ENCODE peak calls at places on chromosomes 3 and 15, in eight cellular contexts. K is fibroblast of pulmonary artery, X is choroid plexus epithelial cell, E is neural progenitor cell, H is coronary artery, R is Peyer's patch, V is colonic mucosa, P is fibroblast of villous mesenchyme. F is an unnamed sample.

GRCh38 chr3:112043621-112044201 is 9.2 kb downstream of the TMPRSS7 start:
- DNase-seq in K (peak; percentile 85), X (peak; percentile 89), E (peak; percentile 72), H (no peak), R (peak; percentile 57), V (peak; percentile 43), P (peak; percentile 76), F (peak; percentile 78)

GRCh38 chr3:190077646-190078045 is 43.1 kb downstream of the P3H2 start:
- DNase-seq in K (peak; percentile 31), X (peak; percentile 43), E (no peak), H (no peak), R (no peak), V (no peak), P (no peak), F (no peak)

GRCh38 chr3:125045194-125045593 is 10.6 kb downstream of the HEG1 start:
- DNase-seq in K (peak; percentile 65), X (peak; percentile 47), E (no peak), H (no peak), R (no peak), V (no peak), P (peak; percentile 77), F (peak; percentile 29)

GRCh38 chr3:14142567-14143270 is 17.9 kb downstream of the TMEM43 start:
- DNase-seq in K (no peak), X (no peak), E (no peak), H (no peak), R (no peak), V (no peak), P (no peak), F (no peak)

GRCh38 chr3:105647047-105647446 is 221.8 kb downstream of the CBLB start:
- DNase-seq in K (peak; percentile 93), X (peak; percentile 93), E (no peak), H (no peak), R (peak; percentile 57), V (no peak), P (peak; percentile 93), F (peak; percentile 94)

GRCh38 chr15:31974855-31975421 is 55.4 kb upstream of the CHRNA7 start:
- DNase-seq in K (peak; percentile 21), X (peak; percentile 28), E (peak; percentile 88), H (no peak), R (no peak), V (peak; percentile 59), P (no peak), F (peak; percentile 11)

GRCh38 chr3:38549957-38550840 is 54.1 kb downstream of the EXOG start:
- DNase-seq in K (no peak), X (no peak), E (no peak), H (peak; percentile 59), R (no peak), V (peak; percentile 14), P (no peak), F (no peak)

GRCh38 chr3:110314512-110315114 is 757.0 kb upstream of the NECTIN3 start:
- DNase-seq in K (peak; percentile 71), X (peak; percentile 79), E (peak; percentile 66), H (no peak), R (peak; percentile 84), V (peak; percentile 69), P (peak; percentile 62), F (peak; percentile 72)

GRCh38 chr3:47301456-47301855 is 18.7 kb downstream of the KLHL18 start:
- DNase-seq in K (no peak), X (no peak), E (no peak), H (no peak), R (no peak), V (no peak), P (no peak), F (no peak)

GRCh38 chr3:134623615-134624245 is 27.1 kb downstream of the KY start:
- DNase-seq in K (no peak), X (no peak), E (no peak), H (peak; percentile 66), R (peak; percentile 18), V (peak; percentile 10), P (no peak), F (no peak)

GRCh38 chr15:85125056-85125661 is 143.5 kb downstream of the PDE8A start:
- DNase-seq in K (peak; percentile 58), X (peak; percentile 71), E (no peak), H (no peak), R (no peak), V (no peak), P (peak; percentile 33), F (peak; percentile 44)

GRCh38 chr3:122947621-122948202 is 79.9 kb downstream of the SEMA5B start:
- DNase-seq in K (peak; percentile 70), X (peak; percentile 71), E (no peak), H (no peak), R (no peak), V (no peak), P (peak; percentile 41), F (peak; percentile 41)

GRCh38 chr3:115244350-115244749 is 97.3 kb upstream of the ZBTB20 start:
- DNase-seq in K (no peak), X (no peak), E (no peak), H (no peak), R (no peak), V (no peak), P (no peak), F (no peak)

GRCh38 chr3:115246621-115247020 is 99.5 kb upstream of the ZBTB20 start:
- DNase-seq in K (no peak), X (no peak), E (no peak), H (no peak), R (no peak), V (no peak), P (no peak), F (peak; percentile 33)

GRCh38 chr3:115248274-115248673 is 101.2 kb upstream of the ZBTB20 start:
- DNase-seq in K (peak; percentile 49), X (no peak), E (no peak), H (no peak), R (no peak), V (no peak), P (peak; percentile 34), F (peak; percentile 55)

GRCh38 chr3:115245437-115245836 is 98.3 kb upstream of the ZBTB20 start:
- DNase-seq in K (peak; percentile 94), X (peak; percentile 86), E (no peak), H (no peak), R (no peak), V (no peak), P (peak; percentile 95), F (peak; percentile 96)

GRCh38 chr3:115245899-115246298 is 98.8 kb upstream of the ZBTB20 start:
- DNase-seq in K (peak; percentile 44), X (peak; percentile 23), E (no peak), H (no peak), R (no peak), V (no peak), P (peak; percentile 52), F (peak; percentile 30)
- H3K4me3 ChIP-seq in K (no peak overlapping the region), X (no peak overlapping the region), E (no peak overlapping the region), H (no peak overlapping the region), R (no peak overlapping the region), V (no peak overlapping the region), P (no peak overlapping the region), F (no peak overlapping the region)

GRCh38 chr3:172213765-172214358 is 174.5 kb downstream of the FNDC3B start:
- DNase-seq in K (no peak), X (no peak), E (no peak), H (no peak), R (no peak), V (no peak), P (no peak), F (no peak)
- TF ChIP-seq CTCF in K (no peak), X (no peak), E (no peak), H (no peak), R (no peak), V (no peak), P (no peak), F (no peak)

DNA sequence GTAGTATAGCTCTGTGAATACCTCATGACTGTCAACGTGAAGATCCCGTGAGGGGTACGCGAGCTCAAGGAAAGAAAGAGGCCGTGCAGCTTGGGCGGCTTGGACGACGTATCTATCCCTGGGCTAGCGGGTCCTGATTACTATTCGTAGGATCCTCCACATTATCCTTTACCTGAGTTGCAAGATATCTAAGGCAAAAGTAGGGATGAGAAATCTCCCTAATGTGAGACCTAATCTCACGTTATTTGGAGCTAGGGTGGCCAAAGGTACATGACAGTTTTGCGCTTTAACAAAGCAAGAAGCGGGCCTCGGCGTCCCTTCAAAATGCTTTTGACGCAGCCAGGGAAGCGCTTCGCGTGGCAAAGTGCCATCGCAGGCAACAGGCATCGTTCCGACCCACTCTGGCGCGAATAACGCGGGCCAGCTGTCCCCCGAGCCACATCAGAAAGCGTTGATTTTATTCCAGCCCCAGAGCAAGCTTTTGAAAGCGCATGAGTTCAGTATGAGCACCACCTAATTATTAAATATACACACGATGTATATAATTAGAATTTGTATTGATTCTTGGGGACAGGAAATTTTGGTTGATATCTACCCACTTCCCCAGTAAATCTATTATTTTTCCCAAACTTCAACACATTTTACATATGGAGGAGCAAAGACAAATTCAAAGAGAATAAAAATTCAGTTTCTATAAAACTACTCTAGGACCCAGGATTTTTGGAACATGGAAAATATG is 2.5 kb upstream of the EOMES start:
- DNase-seq in K (no peak), X (no peak), E (peak; percentile 60), H (no peak), R (no peak), V (no peak), P (no peak), F (no peak)
- H3K4me3 ChIP-seq in K (no peak overlapping the region), X (no peak overlapping the region), E (no peak overlapping the region), H (peak overlapping the region; percentile 40), R (no peak overlapping the region), V (no peak overlapping the region), P (no peak overlapping the region), F (no peak overlapping the region)

GRCh38 chr15:35317217-35317616 is 228.7 kb downstream of the DPH6 start:
- DNase-seq in K (no peak), X (no peak), E (no peak), H (no peak), R (no peak), V (no peak), P (no peak), F (no peak)
- TF ChIP-seq CTCF in K (no peak), X (no peak), E (no peak), H (no peak), R (no peak), V (no peak), P (no peak), F (no peak)

GRCh38 chr15:67745059-67745993 is 80.0 kb upstream of the SKOR1 start:
- DNase-seq in K (peak; percentile 55), X (peak; percentile 39), E (no peak), H (no peak), R (no peak), V (no peak), P (peak; percentile 49), F (peak; percentile 58)
- H3K4me3 ChIP-seq in K (no peak overlapping the region), X (no peak overlapping the region), E (no peak overlapping the region), H (no peak overlapping the region), R (no peak overlapping the region), V (no peak overlapping the region), P (no peak overlapping the region), F (no peak overlapping the region)

DNA sequence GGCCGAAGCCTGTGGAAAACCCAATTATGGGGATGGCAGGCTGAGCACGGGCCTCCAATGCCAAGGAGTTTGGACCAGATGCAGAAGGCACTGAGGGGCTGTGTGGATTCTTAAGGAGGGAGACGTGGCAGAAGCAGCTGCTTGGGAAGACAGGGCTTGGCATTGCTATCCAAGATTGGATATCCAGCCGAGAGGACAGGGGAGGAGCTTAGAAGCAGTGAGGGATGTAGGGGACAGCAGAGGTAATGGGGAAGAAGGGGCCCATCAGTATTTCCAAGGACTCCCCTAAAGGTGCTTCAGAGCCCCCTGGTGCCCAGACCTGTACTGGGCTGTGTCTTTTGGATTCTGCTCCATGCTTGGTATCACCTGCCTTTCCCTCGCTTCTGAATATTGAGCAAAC is 112.8 kb upstream of the TLE3 start:
- DNase-seq in K (no peak), X (no peak), E (no peak), H (no peak), R (no peak), V (no peak), P (no peak), F (no peak)
- TF ChIP-seq CTCF in K (peak; percentile 10), X (peak; percentile 21), E (peak; percentile 10), H (no peak), R (no peak), V (no peak), P (peak; percentile 39), F (peak; percentile 5)